ENCODE peak calls at places on chromosomes 12 and 14, in four cellular contexts. D is NCI-H1105 treated with DMSO at 0.1 percent for 48 hours, F is Right ventricle myocardium superior, B is MM.1S. O is an unnamed sample.

GRCh38 chr12:93448796-93449195 is 7.0 kb upstream of the UBE2N start:
- DNase-seq in D (no peak), F (no peak), B (no peak), O (no peak)

GRCh38 chr12:124508323-124509096 is 58.9 kb downstream of the NCOR2 start:
- DNase-seq in D (no peak), F (no peak), B (no peak), O (no peak)

GRCh38 chr14:51341338-51341737 is 101.3 kb downstream of the TMX1 start:
- DNase-seq in D (no peak), F (no peak), B (no peak), O (no peak)

GRCh38 chr12:111277570-111277969 is 91.3 kb downstream of the PHETA1 start:
- DNase-seq in D (no peak), F (no peak), B (no peak), O (no peak)

GRCh38 chr12:129101404-129101803 is 248.1 kb downstream of the GLT1D1 start:
- DNase-seq in D (no peak), F (no peak), B (no peak), O (no peak)

GRCh38 chr14:40318211-40318719 is 886.0 kb upstream of the FBXO33 start:
- DNase-seq in D (no peak), F (no peak), B (no peak), O (no peak)

GRCh38 chr12:67774983-67775587 is 126.5 kb downstream of the DYRK2 start:
- DNase-seq in D (no peak), F (no peak), B (no peak), O (no peak)

GRCh38 chr14:40784860-40785259 is 821.8 kb upstream of the LRFN5 start:
- DNase-seq in D (no peak), F (peak), B (no peak), O (no peak)

GRCh38 chr12:5691943-5692342 is 253.1 kb downstream of the ANO2 start:
- DNase-seq in D (no peak), F (peak), B (no peak), O (no peak)

GRCh38 chr14:66651536-66652220 is 143.7 kb downstream of the GPHN start:
- DNase-seq in D (no peak), F (no peak), B (no peak), O (no peak)

GRCh38 chr14:92531151-92531873 is 17.7 kb downstream of the RIN3 start:
- DNase-seq in D (no peak), F (no peak), B (no peak), O (no peak)

GRCh38 chr12:111367661-111368221 is 1.2 kb downstream of the PHETA1 start:
- DNase-seq in D (no peak), F (peak), B (no peak), O (no peak)

GRCh38 chr14:44962573-44963528 is 861 bp downstream of the TOGARAM1 start:
- DNase-seq in D (no peak), F (peak), B (peak), O (peak)

GRCh38 chr12:51127050-51127729 is 43.8 kb upstream of the CSRNP2 start:
- DNase-seq in D (no peak), F (no peak), B (peak), O (no peak)

GRCh38 chr14:90489306-90489705 is 92.5 kb downstream of the CALM1 start:
- DNase-seq in D (no peak), F (no peak), B (no peak), O (no peak)

GRCh38 chr14:64683264-64683663 is 21.0 kb upstream of the PLEKHG3 start:
- DNase-seq in D (no peak), F (no peak), B (no peak), O (no peak)

GRCh38 chr14:58808828-58809227 is 171.1 kb downstream of the DACT1 start:
- DNase-seq in D (peak), F (no peak), B (no peak), O (peak)

GRCh38 chr12:62647586-62647985 is 181.0 kb downstream of the MON2 start:
- DNase-seq in D (no peak), F (peak), B (no peak), O (peak)

GRCh38 chr12:14403711-14404164 is 38.3 kb downstream of the ATF7IP start:
- DNase-seq in D (peak), F (no peak), B (peak), O (peak)

GRCh38 chr12:68613209-68613904 is 2.7 kb downstream of the RAP1B start:
- DNase-seq in D (no peak), F (no peak), B (no peak), O (no peak)

GRCh38 chr12:53231859-53232640 is at the start of gene RARG:
- DNase-seq in D (no peak), F (peak), B (peak), O (no peak)

GRCh38 chr12:18983854-18984253 is 145.7 kb upstream of the PLEKHA5 start:
- DNase-seq in D (no peak), F (no peak), B (no peak), O (no peak)

GRCh38 chr12:862303-862911 is 87.1 kb downstream of the RAD52 start:
- DNase-seq in D (no peak), F (no peak), B (no peak), O (no peak)

GRCh38 chr12:3365416-3366385 is 125.3 kb upstream of the PRMT8 start:
- DNase-seq in D (no peak), F (peak), B (no peak), O (peak)

GRCh38 chr14:105495990-105496830 is 5.2 kb downstream of the TEDC1 start:
- DNase-seq in D (no peak), F (peak), B (no peak), O (no peak)

GRCh38 chr14:67817750-67818438 is 1.5 kb upstream of the ZFYVE26 start:
- DNase-seq in D (no peak), F (no peak), B (no peak), O (no peak)

GRCh38 chr14:52827426-52827825 is 36.0 kb upstream of the GNPNAT1 start:
- DNase-seq in D (no peak), F (no peak), B (no peak), O (no peak)

GRCh38 chr12:15163577-15163976 is 57.6 kb downstream of the RERG start:
- DNase-seq in D (no peak), F (no peak), B (no peak), O (peak)

GRCh38 chr14:74912111-74912510 is 10.9 kb downstream of the RPS6KL1 start:
- DNase-seq in D (no peak), F (no peak), B (no peak), O (no peak)

GRCh38 chr14:57073986-57074385 is 194.7 kb downstream of the EXOC5 start:
- DNase-seq in D (no peak), F (no peak), B (no peak), O (no peak)

GRCh38 chr12:19436931-19437330 is 2.4 kb upstream of the AEBP2 start:
- DNase-seq in D (no peak), F (no peak), B (no peak), O (no peak)

GRCh38 chr14:53180272-53181221 is 27.4 kb upstream of the DDHD1 start:
- DNase-seq in D (no peak), F (no peak), B (no peak), O (peak)

GRCh38 chr14:33463731-33464130 is 487.1 kb downstream of the EGLN3 start:
- DNase-seq in D (no peak), F (no peak), B (no peak), O (no peak)

GRCh38 chr14:72699852-72700257 is 194.0 kb downstream of the DPF3 start:
- DNase-seq in D (no peak), F (peak), B (no peak), O (peak)

GRCh38 chr14:20732950-20733650 is 12.6 kb upstream of the EDDM3A start:
- DNase-seq in D (no peak), F (no peak), B (no peak), O (no peak)

GRCh38 chr12:42761601-42762350 is 172.2 kb upstream of the PRICKLE1 start:
- DNase-seq in D (no peak), F (no peak), B (no peak), O (no peak)

GRCh38 chr14:50615566-50615965 is 52.5 kb downstream of the SAV1 start:
- DNase-seq in D (no peak), F (no peak), B (no peak), O (no peak)